ENCODE peak calls at places on chromosomes 13 and 19, in seven cellular contexts. H is K562, L is SK-N-SH, A is GM12892, Z is H1, P is GM12878, E is HepG2. B is an unnamed sample.

GRCh38 chr13:97369269-97369893 is 64.6 kb upstream of the RAP2A start:
- DNase-seq in H (no peak), L (no peak), A (no peak), Z (no peak), P (no peak), E (no peak), B (no peak)

GRCh38 chr13:91417660-91418325 is 19.4 kb downstream of the GPC5 start:
- DNase-seq in H (no peak), L (no peak), A (no peak), Z (no peak), P (no peak), E (no peak), B (no peak)

GRCh38 chr19:4371209-4371897 is 28.0 kb downstream of the MPND start:
- DNase-seq in H (no peak), L (no peak), A (no peak), Z (no peak), P (no peak), E (no peak), B (no peak)

GRCh38 chr13:108342369-108343289 is 73.1 kb downstream of the TNFSF13B start:
- DNase-seq in H (peak), L (peak), A (no peak), Z (no peak), P (peak), E (peak), B (no peak)

GRCh38 chr13:99614465-99614885 is 113.2 kb downstream of the TM9SF2 start:
- DNase-seq in H (peak), L (peak), A (no peak), Z (no peak), P (no peak), E (peak), B (no peak)

GRCh38 chr19:4633140-4633967 is 6.0 kb upstream of the TNFAIP8L1 start:
- DNase-seq in H (peak), L (peak), A (no peak), Z (no peak), P (peak), E (peak), B (no peak)

GRCh38 chr13:99415014-99415650 is 86.1 kb upstream of the TM9SF2 start:
- DNase-seq in H (no peak), L (no peak), A (no peak), Z (no peak), P (no peak), E (no peak), B (no peak)

GRCh38 chr19:14943601-14944000 is 2.3 kb downstream of the OR7C2 start:
- DNase-seq in H (no peak), L (no peak), A (no peak), Z (no peak), P (peak), E (no peak), B (no peak)

GRCh38 chr19:48496959-48497727 is 14.5 kb downstream of the LMTK3 start:
- DNase-seq in H (no peak), L (peak), A (no peak), Z (no peak), P (no peak), E (peak), B (no peak)

GRCh38 chr19:9757544-9758501 is 10.7 kb downstream of the ZNF846 start:
- DNase-seq in H (no peak), L (no peak), A (no peak), Z (no peak), P (no peak), E (no peak), B (no peak)

GRCh38 chr19:38684078-38684861 is 36.8 kb downstream of the ACTN4 start:
- DNase-seq in H (peak), L (no peak), A (peak), Z (no peak), P (no peak), E (no peak), B (no peak)

GRCh38 chr13:50993371-50993770 is 83.8 kb downstream of the RNASEH2B start:
- DNase-seq in H (no peak), L (no peak), A (no peak), Z (no peak), P (no peak), E (no peak), B (no peak)

GRCh38 chr19:39334444-39334976 is 1.3 kb downstream of the GMFG start:
- DNase-seq in H (no peak), L (no peak), A (no peak), Z (no peak), P (no peak), E (no peak), B (no peak)

GRCh38 chr19:55435020-55435419 is 8.1 kb downstream of the SHISA7 start:
- DNase-seq in H (no peak), L (no peak), A (no peak), Z (no peak), P (no peak), E (no peak), B (no peak)

GRCh38 chr19:37953576-37954303 is 46.7 kb downstream of the SIPA1L3 start:
- DNase-seq in H (no peak), L (no peak), A (no peak), Z (no peak), P (no peak), E (no peak), B (no peak)

GRCh38 chr19:5308471-5309437 is 31.9 kb downstream of the PTPRS start:
- DNase-seq in H (peak), L (peak), A (no peak), Z (no peak), P (no peak), E (no peak), B (no peak)

GRCh38 chr13:96792736-96793444 is 201.4 kb downstream of the OXGR1 start:
- DNase-seq in H (no peak), L (no peak), A (no peak), Z (no peak), P (no peak), E (no peak), B (no peak)

GRCh38 chr13:101556676-101557121 is 104.2 kb downstream of the ITGBL1 start:
- DNase-seq in H (no peak), L (peak), A (no peak), Z (no peak), P (no peak), E (no peak), B (no peak)

GRCh38 chr19:48955308-48955958 is 758 bp downstream of the BAX start:
- DNase-seq in H (no peak), L (no peak), A (no peak), Z (no peak), P (no peak), E (no peak), B (no peak)

GRCh38 chr19:32908641-32909190 is 39.1 kb upstream of the SLC7A9 start:
- DNase-seq in H (no peak), L (no peak), A (no peak), Z (no peak), P (no peak), E (no peak), B (no peak)

GRCh38 chr19:42255766-42256750 is 1.1 kb upstream of the ERF start:
- DNase-seq in H (peak), L (peak), A (no peak), Z (no peak), P (no peak), E (no peak), B (no peak)

GRCh38 chr19:32339988-32340874 is 5.2 kb upstream of the ZNF507 start:
- DNase-seq in H (peak), L (peak), A (peak), Z (no peak), P (no peak), E (peak), B (peak)

GRCh38 chr19:16285769-16286564 is 38.7 kb upstream of the KLF2 start:
- DNase-seq in H (no peak), L (no peak), A (no peak), Z (no peak), P (no peak), E (no peak), B (no peak)

GRCh38 chr13:42594577-42595571 is 20.9 kb downstream of the TNFSF11 start:
- DNase-seq in H (peak), L (peak), A (no peak), Z (no peak), P (peak), E (peak), B (peak)

GRCh38 chr19:10766681-10767201 is 48.9 kb downstream of the DNM2 start:
- DNase-seq in H (no peak), L (peak), A (no peak), Z (no peak), P (no peak), E (no peak), B (no peak)

GRCh38 chr19:46945668-46946067 is 74.0 kb upstream of the NPAS1 start:
- DNase-seq in H (no peak), L (no peak), A (no peak), Z (no peak), P (no peak), E (no peak), B (no peak)

GRCh38 chr13:29465741-29466293 is 129.7 kb downstream of the SLC7A1 start:
- DNase-seq in H (peak), L (peak), A (no peak), Z (no peak), P (no peak), E (peak), B (no peak)

GRCh38 chr13:45718992-45719391 is 16.9 kb downstream of the CBY2 start:
- DNase-seq in H (no peak), L (no peak), A (no peak), Z (no peak), P (no peak), E (no peak), B (no peak)

GRCh38 chr19:6357174-6357573 is 4.2 kb upstream of the CLPP start:
- DNase-seq in H (peak), L (no peak), A (no peak), Z (no peak), P (no peak), E (no peak), B (no peak)

GRCh38 chr19:38556521-38557174 is 61.1 kb downstream of the MAP4K1 start:
- DNase-seq in H (peak), L (no peak), A (no peak), Z (no peak), P (peak), E (no peak), B (no peak)

GRCh38 chr13:71661921-71662320 is 205.1 kb downstream of the DACH1 start:
- DNase-seq in H (no peak), L (no peak), A (no peak), Z (no peak), P (no peak), E (no peak), B (no peak)

GRCh38 chr19:18364826-18365528 is 21.0 kb upstream of the GDF15 start:
- DNase-seq in H (peak), L (peak), A (no peak), Z (no peak), P (no peak), E (peak), B (no peak)

GRCh38 chr19:18368504-18369222 is 17.3 kb upstream of the GDF15 start:
- DNase-seq in H (peak), L (no peak), A (no peak), Z (no peak), P (no peak), E (peak), B (no peak)

GRCh38 chr19:18363787-18364186 is 22.2 kb upstream of the GDF15 start:
- DNase-seq in H (no peak), L (no peak), A (no peak), Z (no peak), P (no peak), E (no peak), B (no peak)

GRCh38 chr19:18362934-18363542 is 22.6 kb downstream of the PGPEP1 start:
- DNase-seq in H (no peak), L (no peak), A (no peak), Z (no peak), P (no peak), E (peak), B (no peak)

GRCh38 chr19:18366027-18366435 is 19.9 kb upstream of the GDF15 start:
- DNase-seq in H (no peak), L (no peak), A (no peak), Z (no peak), P (no peak), E (no peak), B (no peak)
- TF ChIP-seq TAF1 in H (no peak), L (no peak), A (no peak), Z (no peak), P (no peak), E (no peak), B (no peak)

DNA sequence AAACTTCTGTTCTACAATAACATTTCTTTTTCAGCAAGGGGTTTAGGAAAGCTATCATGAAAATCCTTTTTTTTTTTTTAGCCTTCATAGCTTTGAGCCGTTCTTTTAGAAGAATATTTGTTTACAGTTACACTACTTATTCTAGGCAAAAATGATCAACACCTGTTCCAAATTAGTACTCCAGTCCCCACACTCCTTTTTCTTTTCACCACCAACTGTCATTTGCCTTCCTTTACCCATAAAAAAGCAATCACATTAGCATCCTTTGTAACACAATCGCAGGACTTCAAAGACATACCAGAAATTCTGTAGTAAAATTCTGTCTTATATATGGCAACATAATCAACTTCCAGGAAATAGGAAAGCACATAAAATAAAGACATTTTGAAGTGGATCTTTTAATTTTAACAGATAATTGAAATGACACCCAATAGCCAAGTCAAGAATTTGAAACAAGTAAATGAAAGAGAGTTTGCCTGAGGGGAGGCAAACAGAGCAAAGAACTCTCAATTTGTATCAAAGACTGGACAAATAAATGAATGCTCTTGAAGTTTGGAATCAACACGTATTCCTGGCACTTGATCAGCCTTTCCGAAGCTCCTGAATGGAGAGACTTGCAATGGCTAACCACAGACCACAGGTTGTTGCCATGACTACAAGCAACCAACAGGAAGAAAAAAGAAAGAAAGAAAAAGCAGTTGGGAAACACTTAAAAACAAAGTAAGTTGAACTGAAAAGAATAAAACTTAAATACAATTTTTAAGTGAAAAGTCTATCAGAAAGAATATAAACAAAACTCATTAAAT is 206.8 kb downstream of the PCDH9 start:
- DNase-seq in H (peak), L (no peak), A (no peak), Z (no peak), P (no peak), E (no peak), B (no peak)
- TF ChIP-seq TAF1 in H (no peak), L (no peak), A (no peak), Z (no peak), P (no peak), E (no peak), B (no peak)

GRCh38 chr13:70249332-70250064 is 141.2 kb upstream of the KLHL1 start:
- DNase-seq in H (no peak), L (no peak), A (no peak), Z (peak), P (no peak), E (peak), B (no peak)
- TF ChIP-seq TAF1 in H (no peak), L (no peak), A (no peak), Z (no peak), P (no peak), E (no peak), B (no peak)

GRCh38 chr13:75787249-75787940 is 151.3 kb downstream of the LMO7 start:
- DNase-seq in H (no peak), L (no peak), A (no peak), Z (no peak), P (no peak), E (no peak), B (no peak)
- TF ChIP-seq TAF1 in H (no peak), L (no peak), A (no peak), Z (no peak), P (no peak), E (no peak), B (no peak)

GRCh38 chr13:38661276-38661675 is 25.6 kb upstream of the FREM2 start:
- DNase-seq in H (no peak), L (no peak), A (no peak), Z (no peak), P (no peak), E (no peak), B (no peak)
- TF ChIP-seq TAF1 in H (no peak), L (no peak), A (no peak), Z (no peak), P (no peak), E (no peak), B (no peak)

GRCh38 chr19:2333807-2334211 is 5.3 kb downstream of the SPPL2B start:
- DNase-seq in H (no peak), L (no peak), A (no peak), Z (no peak), P (no peak), E (no peak), B (no peak)
- TF ChIP-seq TAF1 in H (no peak), L (no peak), A (no peak), Z (no peak), P (no peak), E (no peak), B (no peak)

GRCh38 chr13:111436446-111436845 is 116.0 kb downstream of the TEX29 start:
- DNase-seq in H (no peak), L (no peak), A (no peak), Z (no peak), P (no peak), E (no peak), B (no peak)

GRCh38 chr13:111425326-111425725 is 104.9 kb downstream of the TEX29 start:
- DNase-seq in H (no peak), L (no peak), A (no peak), Z (no peak), P (no peak), E (no peak), B (no peak)

GRCh38 chr13:111434578-111435159 is 114.2 kb downstream of the TEX29 start:
- DNase-seq in H (no peak), L (no peak), A (no peak), Z (no peak), P (no peak), E (no peak), B (no peak)

GRCh38 chr13:111429064-111429558 is 108.7 kb downstream of the TEX29 start:
- DNase-seq in H (peak), L (peak), A (no peak), Z (no peak), P (no peak), E (peak), B (peak)

DNA sequence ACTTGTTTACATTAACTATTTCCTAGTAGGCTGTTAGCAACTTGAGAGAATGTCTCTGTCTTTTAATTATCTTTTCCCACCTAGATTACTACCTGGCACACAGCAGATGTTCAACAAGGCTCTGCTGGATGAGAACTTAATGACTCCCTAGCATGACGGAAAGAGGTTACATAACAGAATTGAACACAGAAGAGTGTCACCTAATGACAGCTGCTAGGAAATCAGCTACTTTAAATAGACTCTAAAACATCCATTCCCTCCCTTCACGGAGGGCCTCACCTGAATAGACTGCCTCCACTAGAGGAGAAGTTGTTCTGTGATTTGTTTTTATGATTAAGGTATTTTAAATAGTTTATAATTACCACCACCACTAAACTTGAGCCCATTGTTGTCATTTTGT is 110.8 kb downstream of the TEX29 start:
- DNase-seq in H (no peak), L (no peak), A (no peak), Z (no peak), P (no peak), E (no peak), B (no peak)
- TF ChIP-seq TAF1 in H (no peak), L (no peak), A (no peak), Z (no peak), P (no peak), E (no peak), B (no peak)

GRCh38 chr13:66264976-66265375 is 965.2 kb downstream of the PCDH9 start:
- DNase-seq in H (no peak), L (no peak), A (no peak), Z (no peak), P (no peak), E (no peak), B (no peak)
- TF ChIP-seq TAF1 in H (no peak), L (no peak), A (no peak), Z (no peak), P (no peak), E (no peak), B (no peak)

B was measured in GM12891.